ENCODE peak calls at places on chromosome 20, in four cellular contexts. T is ureter; Y is CD4-positive, alpha-beta T cell; E is myocyte. S is an unnamed sample.

GRCh38 chr20:32535316-32535952 is 49.7 kb downstream of the NOL4L start:
- DNase-seq in T (no peak), Y (no peak), E (no peak), S (no peak)

GRCh38 chr20:719816-720215 is 44.2 kb upstream of the SCRT2 start:
- DNase-seq in T (no peak), Y (no peak), E (no peak), S (no peak)

GRCh38 chr20:56986931-56987720 is 279.3 kb downstream of the BMP7 start:
- DNase-seq in T (no peak), Y (no peak), E (no peak), S (no peak)

GRCh38 chr20:38055294-38055693 is 21.7 kb downstream of the RPRD1B start:
- DNase-seq in T (no peak), Y (no peak), E (no peak), S (no peak)

GRCh38 chr20:53611449-53611894 is 17.8 kb upstream of the ZNF217 start:
- DNase-seq in T (peak; percentile 41), Y (no peak), E (peak; percentile 92), S (no peak)

GRCh38 chr20:46333136-46333991 is 25.1 kb upstream of the CDH22 start:
- DNase-seq in T (no peak), Y (no peak), E (peak; percentile 11), S (peak; percentile 54)

GRCh38 chr20:38123021-38123587 is 42.0 kb downstream of the TGM2 start:
- DNase-seq in T (peak; percentile 45), Y (no peak), E (no peak), S (no peak)

GRCh38 chr20:61589055-61589385 is 337.0 kb downstream of the CDH4 start:
- DNase-seq in T (no peak), Y (no peak), E (peak; percentile 14), S (no peak)

GRCh38 chr20:44642203-44643153 is 9.0 kb downstream of the ADA start:
- DNase-seq in T (peak; percentile 73), Y (no peak), E (peak; percentile 77), S (peak; percentile 21)

GRCh38 chr20:50191065-50191565 is 485 bp downstream of the CEBPB start:
- DNase-seq in T (peak; percentile 78), Y (peak; percentile 47), E (peak; percentile 37), S (peak; percentile 49)

GRCh38 chr20:21509597-21510331 is 4.1 kb downstream of the NKX2-2 start:
- DNase-seq in T (no peak), Y (no peak), E (peak; percentile 64), S (no peak)

GRCh38 chr20:21361266-21361665 is 36.1 kb downstream of the NKX2-4 start:
- DNase-seq in T (no peak), Y (no peak), E (no peak), S (no peak)

GRCh38 chr20:36862857-36863668 is 12.9 kb upstream of the TLDC2 start:
- DNase-seq in T (no peak), Y (no peak), E (no peak), S (no peak)

GRCh38 chr20:11777861-11778570 is 139.7 kb upstream of the BTBD3 start:
- DNase-seq in T (no peak), Y (no peak), E (peak; percentile 26), S (no peak)

GRCh38 chr20:52972190-52972937 is at the start of gene TSHZ2:
- DNase-seq in T (peak; percentile 56), Y (peak; percentile 52), E (peak; percentile 11), S (peak; percentile 16)

GRCh38 chr20:3224681-3225421 is 14.1 kb downstream of the SLC4A11 start:
- DNase-seq in T (no peak), Y (no peak), E (no peak), S (no peak)

S was measured in prostate gland.